ENCODE peak calls at places on chromosome 21, in nine cellular contexts. N, F, C, Z, L, K, B, Q and R are unnamed samples.

GRCh38 chr21:27475363-27475955 is 508.6 kb upstream of the ADAMTS5 start:
- DNase-seq in N (no peak), F (no peak), C (no peak), Z (no peak), L (no peak), K (no peak), B (no peak), Q (no peak), R (no peak)

GRCh38 chr21:35229290-35229689 is 180.2 kb upstream of the RUNX1 start:
- DNase-seq in N (no peak), F (no peak), C (no peak), Z (no peak), L (no peak), K (no peak), B (no peak), Q (no peak), R (no peak)

GRCh38 chr21:17461014-17461413 is 51.8 kb upstream of the CXADR start:
- DNase-seq in N (peak; percentile 84), F (no peak), C (no peak), Z (peak; percentile 16), L (no peak), K (no peak), B (no peak), Q (peak; percentile 90), R (no peak)

GRCh38 chr21:44293551-44294231 is 6.2 kb upstream of the PFKL start:
- DNase-seq in N (no peak), F (no peak), C (no peak), Z (no peak), L (no peak), K (peak; percentile 20), B (no peak), Q (no peak), R (no peak)

GRCh38 chr21:18155508-18156193 is 89.0 kb upstream of the CHODL start:
- DNase-seq in N (no peak), F (no peak), C (no peak), Z (peak; percentile 41), L (no peak), K (no peak), B (no peak), Q (peak; percentile 34), R (no peak)

GRCh38 chr21:31136891-31137290 is 98.6 kb upstream of the KRTAP19-8 start:
- DNase-seq in N (no peak), F (no peak), C (no peak), Z (peak; percentile 72), L (no peak), K (no peak), B (peak; percentile 91), Q (peak; percentile 84), R (no peak)

GRCh38 chr21:35226960-35227741 is 178.0 kb upstream of the RUNX1 start:
- DNase-seq in N (no peak), F (no peak), C (peak; percentile 84), Z (no peak), L (no peak), K (no peak), B (no peak), Q (no peak), R (no peak)

GRCh38 chr21:28309596-28309995 is 683.1 kb downstream of the LTN1 start:
- DNase-seq in N (no peak), F (no peak), C (no peak), Z (no peak), L (no peak), K (no peak), B (no peak), Q (no peak), R (no peak)

GRCh38 chr21:33848252-33848953 is 67.2 kb downstream of the ATP5PO start:
- DNase-seq in N (no peak), F (no peak), C (no peak), Z (no peak), L (no peak), K (no peak), B (peak; percentile 84), Q (no peak), R (no peak)

GRCh38 chr21:26717146-26717739 is 128.0 kb downstream of the ADAMTS1 start:
- DNase-seq in N (peak; percentile 12), F (no peak), C (no peak), Z (peak; percentile 11), L (no peak), K (no peak), B (no peak), Q (peak; percentile 52), R (no peak)

GRCh38 chr21:31191553-31191952 is 152.5 kb downstream of the TIAM1 start:
- DNase-seq in N (no peak), F (no peak), C (no peak), Z (no peak), L (no peak), K (no peak), B (no peak), Q (no peak), R (no peak)

GRCh38 chr21:15809065-15809464 is 79.3 kb downstream of the USP25 start:
- DNase-seq in N (no peak), F (no peak), C (no peak), Z (no peak), L (no peak), K (no peak), B (no peak), Q (no peak), R (no peak)

GRCh38 chr21:36909901-36910561 is 56.4 kb downstream of the HLCS start:
- DNase-seq in N (peak; percentile 98), F (no peak), C (no peak), Z (peak; percentile 95), L (no peak), K (no peak), B (no peak), Q (peak; percentile 99), R (no peak)

DNA sequence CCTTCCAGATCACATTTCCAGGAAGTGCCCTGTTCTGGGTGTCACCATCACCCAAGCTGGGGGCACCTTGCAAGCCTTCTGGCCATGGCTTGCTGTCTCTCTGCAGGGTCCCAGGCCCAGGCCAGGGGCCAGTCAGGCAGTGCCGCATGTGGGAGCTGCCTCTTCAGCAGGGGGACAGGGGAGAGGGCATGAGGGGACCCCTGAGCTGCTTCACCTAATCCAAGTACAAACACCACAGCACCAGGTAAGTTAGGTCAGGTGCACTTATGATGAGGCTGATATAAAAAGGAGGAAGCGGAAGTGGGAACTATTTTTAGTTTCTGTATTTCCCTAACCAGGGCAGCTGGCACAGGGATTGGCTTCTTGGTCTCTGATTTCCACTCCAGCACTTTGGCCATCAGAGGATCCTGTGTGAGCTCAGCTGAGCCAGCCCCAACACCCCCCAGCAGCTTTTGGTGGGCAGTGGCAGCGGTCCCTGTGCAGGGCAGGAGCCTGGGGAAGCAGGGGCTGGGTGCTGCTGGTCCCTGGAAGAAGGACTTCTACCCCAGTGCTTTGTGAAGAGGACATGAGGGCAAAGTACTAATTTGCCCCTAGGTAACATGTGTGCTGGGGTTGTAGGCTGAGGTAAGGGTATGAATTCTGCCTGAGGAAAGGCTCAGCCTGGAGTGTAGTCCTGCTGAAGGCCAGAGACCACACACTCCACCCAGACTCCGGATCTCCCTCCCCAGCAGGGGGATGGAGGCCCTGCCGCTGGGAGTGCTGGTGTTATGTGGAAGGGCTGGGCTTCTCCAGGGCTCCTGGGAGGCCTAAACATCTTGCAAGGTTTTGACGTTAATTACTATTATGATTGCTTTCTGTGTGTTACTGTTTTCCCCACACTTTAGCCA is 3.3 kb upstream of the PCBP3 start:
- DNase-seq in N (no peak), F (no peak), C (no peak), Z (no peak), L (peak; percentile 48), K (no peak), B (no peak), Q (no peak), R (no peak)
- TF ChIP-seq CTCF in N (no peak), F (no peak), C (no peak), Z (no peak), L (no peak), K (no peak), B (no peak), Q (no peak), R (no peak)

GRCh38 chr21:42654913-42655796 is 1.7 kb downstream of the PDE9A start:
- DNase-seq in N (no peak), F (no peak), C (no peak), Z (no peak), L (no peak), K (no peak), B (no peak), Q (no peak), R (no peak)

GRCh38 chr21:42655797-42656770 is 2.7 kb downstream of the PDE9A start:
- DNase-seq in N (no peak), F (no peak), C (no peak), Z (no peak), L (peak; percentile 68), K (no peak), B (no peak), Q (no peak), R (no peak)

GRCh38 chr21:42652527-42653491 is 612 bp upstream of the PDE9A start:
- DNase-seq in N (no peak), F (no peak), C (no peak), Z (no peak), L (peak; percentile 59), K (peak; percentile 65), B (peak; percentile 72), Q (peak; percentile 30), R (peak; percentile 80)

GRCh38 chr21:42653492-42654061 is at the start of gene PDE9A:
- DNase-seq in N (no peak), F (peak; percentile 61), C (no peak), Z (no peak), L (peak; percentile 77), K (peak; percentile 36), B (peak; percentile 61), Q (no peak), R (peak; percentile 81)

DNA sequence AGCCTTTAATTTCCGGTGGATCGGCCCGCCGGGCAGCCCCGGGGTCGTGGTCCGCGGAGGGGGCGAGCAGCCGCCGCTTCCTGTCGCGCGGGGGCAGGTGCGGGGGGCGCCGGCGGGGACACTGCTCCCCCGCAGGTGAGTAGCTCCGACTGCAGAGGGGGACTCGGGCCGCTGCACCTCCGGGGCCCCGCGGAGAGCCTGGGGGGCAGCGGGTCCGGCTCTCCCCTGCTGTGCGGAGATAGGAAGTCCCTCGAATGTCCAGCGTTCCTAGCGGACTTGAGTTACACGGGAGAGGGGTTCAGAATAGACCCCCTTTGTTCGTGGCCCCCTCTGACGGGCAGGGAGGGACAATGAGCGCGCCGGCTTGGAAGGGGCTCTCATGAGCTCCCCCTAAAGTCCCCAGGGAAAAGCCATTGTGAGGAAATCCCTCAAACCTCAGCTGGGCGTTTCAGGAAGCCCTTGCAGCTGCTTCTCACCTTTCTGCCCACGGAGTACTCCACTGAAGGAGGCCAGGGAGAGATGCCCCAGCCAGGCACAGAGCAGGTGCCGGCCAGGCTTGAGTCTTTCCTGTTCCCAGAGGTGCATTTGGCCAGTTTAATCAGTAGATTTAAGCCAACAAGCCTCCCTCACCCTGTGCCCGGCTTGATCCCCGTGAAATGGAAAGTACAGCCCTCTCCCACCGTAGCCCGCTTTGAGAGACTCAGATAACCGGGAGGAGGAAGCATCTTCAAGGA is 925 bp downstream of the PDE9A start:
- DNase-seq in N (no peak), F (no peak), C (no peak), Z (no peak), L (no peak), K (no peak), B (no peak), Q (no peak), R (no peak)
- TF ChIP-seq CTCF in N (no peak), F (no peak), C (no peak), Z (peak; percentile 2), L (no peak), K (no peak), B (no peak), Q (no peak), R (no peak)

GRCh38 chr21:32844653-32845443 is 73.3 kb upstream of the PAXBP1 start:
- DNase-seq in N (peak; percentile 72), F (no peak), C (no peak), Z (no peak), L (no peak), K (no peak), B (no peak), Q (peak; percentile 58), R (no peak)
- TF ChIP-seq CTCF in N (peak; percentile 41), F (no peak), C (no peak), Z (peak; percentile 20), L (no peak), K (no peak), B (peak; percentile 5), Q (no peak), R (no peak)

GRCh38 chr21:42276526-42277154 is 38.6 kb downstream of the TFF3 start:
- DNase-seq in N (no peak), F (no peak), C (no peak), Z (no peak), L (no peak), K (no peak), B (no peak), Q (no peak), R (no peak)
- TF ChIP-seq CTCF in N (no peak), F (no peak), C (no peak), Z (no peak), L (no peak), K (no peak), B (peak; percentile 45), Q (peak; percentile 19), R (no peak)